ENCODE peak calls at places on chromosomes 13 and 19, in four cellular contexts. One of them, this sample, is unnamed.

GRCh38 chr19:52492991-52493470 is 34.4 kb upstream of the ZNF808 start:
- DNase-seq in fibroblast of the aortic adventitia: no peak
- DNase-seq in NB4: no peak
- DNase-seq in ascending aorta: no peak
- DNase-seq in this sample: no peak

GRCh38 chr13:45728759-45729158 is 26.6 kb downstream of the CBY2 start:
- DNase-seq in fibroblast of the aortic adventitia: no peak
- DNase-seq in NB4: peak; percentile 51
- DNase-seq in ascending aorta: no peak
- DNase-seq in this sample: no peak

GRCh38 chr19:42282036-42282762 is 13.1 kb downstream of the CIC start:
- DNase-seq in fibroblast of the aortic adventitia: peak; percentile 48
- DNase-seq in NB4: no peak
- DNase-seq in ascending aorta: no peak
- DNase-seq in this sample: no peak

GRCh38 chr13:75704942-75705320 is 68.8 kb downstream of the LMO7 start:
- DNase-seq in fibroblast of the aortic adventitia: no peak
- DNase-seq in NB4: no peak
- DNase-seq in ascending aorta: no peak
- DNase-seq in this sample: no peak

GRCh38 chr13:74361274-74361673 is 227.1 kb upstream of the KLF12 start:
- DNase-seq in fibroblast of the aortic adventitia: no peak
- DNase-seq in NB4: no peak
- DNase-seq in ascending aorta: no peak
- DNase-seq in this sample: no peak

GRCh38 chr13:111006508-111007031 is 91.7 kb upstream of the ANKRD10 start:
- DNase-seq in fibroblast of the aortic adventitia: peak; percentile 93
- DNase-seq in NB4: no peak
- DNase-seq in ascending aorta: peak; percentile 73
- DNase-seq in this sample: no peak

GRCh38 chr19:2578391-2578826 is 102.5 kb downstream of the GADD45B start:
- DNase-seq in fibroblast of the aortic adventitia: peak; percentile 79
- DNase-seq in NB4: no peak
- DNase-seq in ascending aorta: peak; percentile 10
- DNase-seq in this sample: no peak

GRCh38 chr13:73767747-73768315 is 366.4 kb downstream of the KLF12 start:
- DNase-seq in fibroblast of the aortic adventitia: no peak
- DNase-seq in NB4: peak; percentile 7
- DNase-seq in ascending aorta: no peak
- DNase-seq in this sample: no peak

GRCh38 chr13:27450921-27451461 is 627 bp upstream of the MTIF3 start:
- DNase-seq in fibroblast of the aortic adventitia: peak; percentile 50
- DNase-seq in NB4: peak; percentile 45
- DNase-seq in ascending aorta: no peak
- DNase-seq in this sample: no peak

GRCh38 chr13:65894049-65894448 is 1336.1 kb downstream of the PCDH9 start:
- DNase-seq in fibroblast of the aortic adventitia: no peak
- DNase-seq in NB4: no peak
- DNase-seq in ascending aorta: no peak
- DNase-seq in this sample: no peak

GRCh38 chr19:55173717-55174409 is 6.2 kb downstream of the SYT5 start:
- DNase-seq in fibroblast of the aortic adventitia: peak; percentile 80
- DNase-seq in NB4: no peak
- DNase-seq in ascending aorta: no peak
- DNase-seq in this sample: no peak

GRCh38 chr13:113638173-113638746 is 19.7 kb downstream of the ATP4B start:
- DNase-seq in fibroblast of the aortic adventitia: no peak
- DNase-seq in NB4: no peak
- DNase-seq in ascending aorta: no peak
- DNase-seq in this sample: no peak

GRCh38 chr13:94330552-94331071 is 148.9 kb downstream of the DCT start:
- DNase-seq in fibroblast of the aortic adventitia: no peak
- DNase-seq in NB4: no peak
- DNase-seq in ascending aorta: no peak
- DNase-seq in this sample: no peak

GRCh38 chr13:94328336-94329041 is 151.0 kb downstream of the DCT start:
- DNase-seq in fibroblast of the aortic adventitia: no peak
- DNase-seq in NB4: no peak
- DNase-seq in ascending aorta: no peak
- DNase-seq in this sample: no peak

GRCh38 chr13:94331281-94331680 is 148.2 kb downstream of the DCT start:
- DNase-seq in fibroblast of the aortic adventitia: no peak
- DNase-seq in NB4: no peak
- DNase-seq in ascending aorta: no peak
- DNase-seq in this sample: no peak

GRCh38 chr13:94329277-94329676 is 150.2 kb downstream of the DCT start:
- DNase-seq in fibroblast of the aortic adventitia: peak; percentile 80
- DNase-seq in NB4: no peak
- DNase-seq in ascending aorta: no peak
- DNase-seq in this sample: no peak

DNA sequence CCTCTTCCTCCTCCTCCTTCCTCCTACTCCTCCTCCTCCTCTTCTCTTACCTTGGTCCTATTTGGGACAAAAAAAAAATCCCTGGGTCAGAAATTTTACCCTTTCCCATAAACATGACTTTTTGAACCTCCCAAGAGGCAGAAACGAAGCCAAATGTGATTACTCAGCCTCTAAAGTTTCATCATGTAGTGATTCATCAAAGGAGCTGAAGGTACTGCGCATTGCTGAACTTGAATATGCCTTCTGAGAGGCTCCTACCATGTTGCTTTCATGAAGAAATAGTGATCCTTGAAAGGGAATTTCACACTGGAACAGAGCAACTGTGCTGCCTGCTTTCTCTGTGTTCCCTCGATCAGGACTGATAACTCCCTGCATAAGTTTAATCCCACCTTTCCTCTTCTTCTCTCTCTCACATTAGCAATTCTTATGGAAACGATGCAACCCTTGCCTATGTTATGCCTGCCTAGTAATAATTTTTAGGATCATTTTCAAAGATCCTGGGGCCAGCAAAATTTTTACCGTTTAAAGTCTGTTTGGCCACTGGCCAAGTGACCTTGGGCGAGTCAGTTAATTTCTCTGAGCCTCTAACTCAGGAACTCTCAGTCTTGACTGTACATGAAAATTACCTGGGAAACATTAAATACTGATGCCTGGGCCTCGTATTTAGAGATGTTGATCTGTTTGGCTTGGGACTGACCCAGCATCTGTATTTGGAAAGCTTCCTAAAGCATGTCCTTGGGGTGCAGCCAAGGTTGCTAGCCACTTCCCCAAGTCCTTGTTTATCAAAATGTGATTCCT is 149.5 kb downstream of the DCT start:
- DNase-seq in fibroblast of the aortic adventitia: peak; percentile 97
- DNase-seq in NB4: peak; percentile 67
- DNase-seq in ascending aorta: no peak
- DNase-seq in this sample: no peak
- TF ChIP-seq CTCF in fibroblast of the aortic adventitia: no peak
- TF ChIP-seq CTCF in NB4: no peak
- TF ChIP-seq CTCF in ascending aorta: no peak
- TF ChIP-seq CTCF in this sample: no peak

DNA sequence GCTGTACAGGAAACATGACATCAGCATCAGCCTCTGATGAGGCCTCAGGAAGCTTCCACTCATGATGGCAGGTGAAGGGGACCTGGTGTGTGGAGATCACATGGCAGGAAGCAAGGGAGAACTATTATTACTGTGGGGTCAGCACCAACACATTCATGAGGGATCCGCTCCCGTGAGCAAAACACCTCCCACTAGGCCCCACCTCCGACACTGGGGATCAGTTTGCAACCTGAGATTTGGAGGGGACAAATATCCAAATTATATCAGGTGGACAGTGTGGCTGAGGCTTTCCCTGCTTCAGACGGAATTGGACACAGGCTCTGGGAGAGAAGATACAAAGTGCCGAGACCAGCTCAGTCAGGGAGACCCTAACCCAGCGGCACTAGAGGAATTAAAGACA is 5.7 kb upstream of the ZNF792 start:
- DNase-seq in fibroblast of the aortic adventitia: no peak
- DNase-seq in NB4: no peak
- DNase-seq in ascending aorta: no peak
- DNase-seq in this sample: no peak
- TF ChIP-seq CTCF in fibroblast of the aortic adventitia: no peak
- TF ChIP-seq CTCF in NB4: no peak
- TF ChIP-seq CTCF in ascending aorta: no peak
- TF ChIP-seq CTCF in this sample: no peak

GRCh38 chr19:44141191-44142013 is at the start of gene ZNF234:
- DNase-seq in fibroblast of the aortic adventitia: peak; percentile 87
- DNase-seq in NB4: peak; percentile 80
- DNase-seq in ascending aorta: peak; percentile 35
- DNase-seq in this sample: peak; percentile 57
- TF ChIP-seq CTCF in fibroblast of the aortic adventitia: no peak
- TF ChIP-seq CTCF in NB4: no peak
- TF ChIP-seq CTCF in ascending aorta: no peak
- TF ChIP-seq CTCF in this sample: no peak

GRCh38 chr13:51923983-51924539 is 62.3 kb downstream of the CCDC70 start:
- DNase-seq in fibroblast of the aortic adventitia: no peak
- DNase-seq in NB4: peak; percentile 44
- DNase-seq in ascending aorta: no peak
- DNase-seq in this sample: no peak
- TF ChIP-seq CTCF in fibroblast of the aortic adventitia: peak; percentile 20
- TF ChIP-seq CTCF in NB4: peak; percentile 53
- TF ChIP-seq CTCF in ascending aorta: no peak
- TF ChIP-seq CTCF in this sample: no peak

DNA sequence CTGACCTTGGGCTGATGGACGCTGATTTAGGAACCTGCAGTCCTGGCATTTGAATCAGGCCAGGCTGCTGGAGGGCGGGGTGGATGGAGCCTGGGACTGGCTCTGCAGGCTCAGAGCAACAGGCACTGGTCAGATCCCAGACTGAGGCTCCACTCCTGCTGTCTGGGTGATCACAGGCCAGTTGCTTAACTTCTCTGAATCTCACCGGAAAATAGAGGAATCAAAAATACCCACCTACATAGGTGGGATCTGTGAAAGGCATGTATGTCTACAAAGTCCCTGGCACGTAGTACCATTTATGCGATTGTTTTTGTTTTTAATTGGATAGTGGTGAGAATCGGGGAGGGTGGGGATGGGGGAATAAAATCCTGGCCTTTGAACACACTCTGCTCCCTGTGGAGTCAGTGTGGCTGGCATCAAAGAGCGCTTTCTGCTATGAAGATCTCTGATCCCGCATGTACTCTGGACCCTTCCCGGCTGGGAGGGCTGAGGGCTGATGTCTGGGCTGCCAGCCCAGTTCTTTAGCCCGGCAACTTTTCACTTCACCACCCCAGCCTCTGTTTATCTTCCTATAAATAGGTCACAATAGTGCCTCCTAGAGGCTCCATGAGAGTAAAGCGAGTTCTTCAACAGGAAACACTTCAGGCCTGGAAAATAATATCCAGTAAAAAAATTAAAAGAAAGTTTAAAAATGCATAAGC is 292.3 kb downstream of the ZNF536 start:
- DNase-seq in fibroblast of the aortic adventitia: peak; percentile 6
- DNase-seq in NB4: peak; percentile 3
- DNase-seq in ascending aorta: no peak
- DNase-seq in this sample: no peak
- TF ChIP-seq CTCF in fibroblast of the aortic adventitia: no peak
- TF ChIP-seq CTCF in NB4: peak; percentile 2
- TF ChIP-seq CTCF in ascending aorta: no peak
- TF ChIP-seq CTCF in this sample: no peak

DNA sequence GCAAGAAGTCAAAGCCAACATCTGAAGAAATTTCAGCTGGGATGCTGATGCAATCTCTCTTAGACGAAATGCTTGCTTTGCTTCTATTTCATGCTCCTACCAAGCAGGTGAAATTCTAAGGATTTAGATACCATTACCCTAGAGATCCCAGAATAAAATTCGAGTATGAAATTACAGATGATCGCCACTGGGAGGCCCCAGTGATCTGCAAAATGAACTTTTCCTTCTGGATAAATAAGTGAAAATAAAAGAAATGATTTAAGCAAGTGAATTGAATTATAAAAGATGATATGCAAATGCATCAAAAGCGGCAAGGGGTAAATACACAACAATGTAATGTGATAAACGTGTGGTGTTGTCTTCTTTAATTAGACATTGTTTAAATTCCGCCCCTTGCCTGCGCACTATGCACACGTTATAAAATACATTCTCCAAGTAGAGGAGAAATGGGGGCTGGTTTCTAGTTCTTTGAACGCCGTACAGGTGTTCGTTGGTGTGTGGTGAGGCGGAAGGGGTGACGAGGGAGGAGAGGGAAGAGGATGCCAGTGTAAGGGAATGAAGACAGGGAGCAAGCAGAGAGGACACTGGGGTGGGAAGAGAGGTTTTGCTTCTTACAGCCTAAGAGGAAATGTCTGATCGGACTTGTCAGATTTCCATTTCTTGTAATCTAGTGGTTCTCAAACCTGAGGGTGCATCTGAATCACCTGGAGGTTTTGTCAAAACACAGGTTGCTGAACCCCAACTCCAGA is 58.0 kb downstream of the ERCC5 start:
- DNase-seq in fibroblast of the aortic adventitia: peak; percentile 26
- DNase-seq in NB4: peak; percentile 30
- DNase-seq in ascending aorta: no peak
- DNase-seq in this sample: no peak
- TF ChIP-seq CTCF in fibroblast of the aortic adventitia: peak; percentile 47
- TF ChIP-seq CTCF in NB4: peak; percentile 35
- TF ChIP-seq CTCF in ascending aorta: no peak
- TF ChIP-seq CTCF in this sample: no peak

DNA sequence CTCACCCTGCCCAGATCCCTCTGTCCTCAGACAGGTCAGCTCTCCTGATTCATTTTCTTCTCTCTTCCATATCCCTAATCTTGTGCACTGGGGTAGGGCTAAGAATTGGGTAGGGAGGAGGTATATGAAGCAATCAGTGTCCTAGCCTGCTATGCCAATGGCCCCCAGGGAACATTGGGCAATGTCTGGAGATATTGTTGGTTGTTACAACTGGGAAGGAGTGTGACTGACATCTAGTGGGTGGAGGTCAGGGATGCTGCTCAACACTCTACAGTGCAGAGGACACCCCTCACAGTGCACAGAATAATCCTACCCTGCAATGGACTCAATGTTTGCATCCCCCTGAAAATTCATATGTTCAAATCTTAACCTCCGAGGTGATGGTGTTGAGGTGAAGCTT is 57.5 kb downstream of the CPAMD8 start:
- DNase-seq in fibroblast of the aortic adventitia: no peak
- DNase-seq in NB4: peak; percentile 91
- DNase-seq in ascending aorta: no peak
- DNase-seq in this sample: no peak
- TF ChIP-seq CTCF in fibroblast of the aortic adventitia: no peak
- TF ChIP-seq CTCF in NB4: peak; percentile 80
- TF ChIP-seq CTCF in ascending aorta: no peak
- TF ChIP-seq CTCF in this sample: no peak

DNA sequence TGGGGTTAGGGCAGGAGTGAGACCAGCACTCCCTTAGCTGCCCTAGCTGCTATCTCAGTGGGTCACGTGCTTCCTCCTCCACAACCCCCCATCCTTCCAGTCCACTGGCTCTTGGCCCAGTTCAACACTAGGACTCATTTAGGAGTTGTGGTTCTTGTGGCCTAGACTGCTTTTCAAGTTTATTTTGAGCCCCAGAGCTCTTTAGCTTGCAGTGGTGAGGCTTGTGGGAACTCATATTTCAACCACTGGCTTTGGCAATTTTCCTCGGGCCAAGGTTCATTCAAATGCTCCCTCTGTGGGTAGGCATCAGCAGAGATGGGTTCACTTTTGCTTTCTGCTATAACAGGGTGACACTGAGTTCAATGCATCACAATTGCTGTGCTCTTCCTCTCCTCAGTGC is 436.2 kb upstream of the SLITRK5 start:
- DNase-seq in fibroblast of the aortic adventitia: no peak
- DNase-seq in NB4: peak; percentile 12
- DNase-seq in ascending aorta: no peak
- DNase-seq in this sample: no peak
- TF ChIP-seq CTCF in fibroblast of the aortic adventitia: no peak
- TF ChIP-seq CTCF in NB4: no peak
- TF ChIP-seq CTCF in ascending aorta: no peak
- TF ChIP-seq CTCF in this sample: no peak